ENCODE peak calls at places on chromosomes 4 and X, in five cellular contexts. One of them, this sample, is unnamed.

GRCh38 chrX:18677140-18677834 is 5.4 kb upstream of the RS1 start:
- DNase-seq in tibial artery: no peak
- DNase-seq in GM23248: no peak
- DNase-seq in ovary: no peak
- DNase-seq in A549: no peak
- DNase-seq in this sample: no peak

GRCh38 chrX:124208675-124209074 is 123.8 kb upstream of the TEX13D start:
- DNase-seq in tibial artery: no peak
- DNase-seq in GM23248: no peak
- DNase-seq in ovary: no peak
- DNase-seq in A549: no peak
- DNase-seq in this sample: no peak

GRCh38 chrX:49053223-49054072 is 5.4 kb upstream of the CCDC120 start:
- DNase-seq in tibial artery: no peak
- DNase-seq in GM23248: peak; percentile 63
- DNase-seq in ovary: peak; percentile 72
- DNase-seq in A549: peak; percentile 71
- DNase-seq in this sample: no peak

GRCh38 chr4:128721896-128722295 is 87.6 kb upstream of the JADE1 start:
- DNase-seq in tibial artery: no peak
- DNase-seq in GM23248: no peak
- DNase-seq in ovary: no peak
- DNase-seq in A549: no peak
- DNase-seq in this sample: no peak

GRCh38 chrX:45767021-45767491 is 566.4 kb upstream of the DIPK2B start:
- DNase-seq in tibial artery: no peak
- DNase-seq in GM23248: peak; percentile 64
- DNase-seq in ovary: no peak
- DNase-seq in A549: peak; percentile 30
- DNase-seq in this sample: no peak

GRCh38 chrX:119194631-119195030 is 41.5 kb upstream of the PGRMC1 start:
- DNase-seq in tibial artery: no peak
- DNase-seq in GM23248: peak; percentile 54
- DNase-seq in ovary: no peak
- DNase-seq in A549: peak; percentile 30
- DNase-seq in this sample: no peak

GRCh38 chrX:134543201-134543797 is 83.3 kb downstream of the HPRT1 start:
- DNase-seq in tibial artery: no peak
- DNase-seq in GM23248: no peak
- DNase-seq in ovary: no peak
- DNase-seq in A549: no peak
- DNase-seq in this sample: no peak

GRCh38 chr4:60619531-60620305 is 580.4 kb upstream of the ADGRL3 start:
- DNase-seq in tibial artery: no peak
- DNase-seq in GM23248: no peak
- DNase-seq in ovary: no peak
- DNase-seq in A549: no peak
- DNase-seq in this sample: no peak

GRCh38 chr4:15331930-15332329 is 95.9 kb upstream of the C1QTNF7 start:
- DNase-seq in tibial artery: no peak
- DNase-seq in GM23248: no peak
- DNase-seq in ovary: no peak
- DNase-seq in A549: no peak
- DNase-seq in this sample: no peak

GRCh38 chr4:96193061-96193460 is 353.2 kb downstream of the PDHA2 start:
- DNase-seq in tibial artery: no peak
- DNase-seq in GM23248: no peak
- DNase-seq in ovary: no peak
- DNase-seq in A549: no peak
- DNase-seq in this sample: no peak

GRCh38 chr4:19381068-19381467 is 870.6 kb upstream of the SLIT2 start:
- DNase-seq in tibial artery: no peak
- DNase-seq in GM23248: peak; percentile 80
- DNase-seq in ovary: no peak
- DNase-seq in A549: no peak
- DNase-seq in this sample: no peak

GRCh38 chr4:18840499-18840898 is 818.9 kb upstream of the LCORL start:
- DNase-seq in tibial artery: no peak
- DNase-seq in GM23248: no peak
- DNase-seq in ovary: no peak
- DNase-seq in A549: no peak
- DNase-seq in this sample: no peak

GRCh38 chr4:154189346-154189745 is 302.3 kb downstream of the DCHS2 start:
- DNase-seq in tibial artery: no peak
- DNase-seq in GM23248: peak; percentile 83
- DNase-seq in ovary: no peak
- DNase-seq in A549: no peak
- DNase-seq in this sample: no peak

GRCh38 chrX:111376897-111377601 is 34.9 kb downstream of the DCX start:
- DNase-seq in tibial artery: no peak
- DNase-seq in GM23248: no peak
- DNase-seq in ovary: no peak
- DNase-seq in A549: no peak
- DNase-seq in this sample: no peak

GRCh38 chr4:155900402-155900801 is 3.1 kb upstream of the TDO2 start:
- DNase-seq in tibial artery: no peak
- DNase-seq in GM23248: peak; percentile 12
- DNase-seq in ovary: no peak
- DNase-seq in A549: peak; percentile 31
- DNase-seq in this sample: no peak

GRCh38 chr4:5921981-5922380 is 29.1 kb upstream of the CRMP1 start:
- DNase-seq in tibial artery: no peak
- DNase-seq in GM23248: no peak
- DNase-seq in ovary: no peak
- DNase-seq in A549: no peak
- DNase-seq in this sample: no peak

GRCh38 chrX:15436220-15436619 is 52.0 kb upstream of the VEGFD start:
- DNase-seq in tibial artery: no peak
- DNase-seq in GM23248: peak; percentile 42
- DNase-seq in ovary: no peak
- DNase-seq in A549: no peak
- DNase-seq in this sample: no peak

GRCh38 chr4:19177616-19178015 is 1074.1 kb upstream of the SLIT2 start:
- DNase-seq in tibial artery: no peak
- DNase-seq in GM23248: no peak
- DNase-seq in ovary: no peak
- DNase-seq in A549: no peak
- DNase-seq in this sample: no peak

GRCh38 chr4:7771056-7771455 is 168.6 kb downstream of the AFAP1 start:
- DNase-seq in tibial artery: no peak
- DNase-seq in GM23248: no peak
- DNase-seq in ovary: no peak
- DNase-seq in A549: no peak
- DNase-seq in this sample: no peak

GRCh38 chr4:54683616-54684346 is 26.0 kb downstream of the KIT start:
- DNase-seq in tibial artery: no peak
- DNase-seq in GM23248: peak; percentile 61
- DNase-seq in ovary: no peak
- DNase-seq in A549: peak; percentile 20
- DNase-seq in this sample: no peak

GRCh38 chr4:25930722-25931354 is 16.8 kb downstream of the SMIM20 start:
- DNase-seq in tibial artery: no peak
- DNase-seq in GM23248: no peak
- DNase-seq in ovary: no peak
- DNase-seq in A549: no peak
- DNase-seq in this sample: no peak

GRCh38 chrX:24178441-24178840 is 28.9 kb downstream of the ZFX start:
- DNase-seq in tibial artery: no peak
- DNase-seq in GM23248: no peak
- DNase-seq in ovary: no peak
- DNase-seq in A549: no peak
- DNase-seq in this sample: no peak

GRCh38 chr4:83894831-83895230 is 358.9 kb downstream of the GPAT3 start:
- DNase-seq in tibial artery: no peak
- DNase-seq in GM23248: no peak
- DNase-seq in ovary: no peak
- DNase-seq in A549: no peak
- DNase-seq in this sample: no peak

GRCh38 chr4:182192511-182193181 is 50.6 kb upstream of the TENM3 start:
- DNase-seq in tibial artery: no peak
- DNase-seq in GM23248: no peak
- DNase-seq in ovary: no peak
- DNase-seq in A549: no peak
- DNase-seq in this sample: no peak

GRCh38 chr4:56874918-56875317 is 32.8 kb upstream of the REST start:
- DNase-seq in tibial artery: no peak
- DNase-seq in GM23248: no peak
- DNase-seq in ovary: no peak
- DNase-seq in A549: no peak
- DNase-seq in this sample: no peak

GRCh38 chr4:2786152-2786671 is 6.7 kb upstream of the SH3BP2 start:
- DNase-seq in tibial artery: peak; percentile 15
- DNase-seq in GM23248: no peak
- DNase-seq in ovary: no peak
- DNase-seq in A549: no peak
- DNase-seq in this sample: no peak

GRCh38 chrX:19174401-19175025 is 52.2 kb upstream of the ADGRG2 start:
- DNase-seq in tibial artery: peak; percentile 28
- DNase-seq in GM23248: peak; percentile 69
- DNase-seq in ovary: no peak
- DNase-seq in A549: peak; percentile 81
- DNase-seq in this sample: peak; percentile 66

GRCh38 chrX:63394872-63395271 is 43.7 kb upstream of the SPIN4 start:
- DNase-seq in tibial artery: no peak
- DNase-seq in GM23248: no peak
- DNase-seq in ovary: no peak
- DNase-seq in A549: no peak
- DNase-seq in this sample: no peak

GRCh38 chrX:7574325-7574724 is 268.6 kb upstream of the VCX start:
- DNase-seq in tibial artery: no peak
- DNase-seq in GM23248: peak; percentile 25
- DNase-seq in ovary: no peak
- DNase-seq in A549: no peak
- DNase-seq in this sample: no peak

GRCh38 chr4:93748943-93749342 is 79.6 kb upstream of the ATOH1 start:
- DNase-seq in tibial artery: no peak
- DNase-seq in GM23248: no peak
- DNase-seq in ovary: no peak
- DNase-seq in A549: no peak
- DNase-seq in this sample: no peak

GRCh38 chr4:38078590-38079381 is 118.6 kb downstream of the PTTG2 start:
- DNase-seq in tibial artery: no peak
- DNase-seq in GM23248: peak; percentile 88
- DNase-seq in ovary: no peak
- DNase-seq in A549: peak; percentile 13
- DNase-seq in this sample: no peak
- H3K27ac ChIP-seq in tibial artery: peak overlapping the region; percentile 66
- H3K27ac ChIP-seq in GM23248: peak overlapping the region; percentile 75
- H3K27ac ChIP-seq in ovary: no peak overlapping the region
- H3K27ac ChIP-seq in A549: peak overlapping the region; percentile 74
- H3K27ac ChIP-seq in this sample: peak overlapping the region; percentile 40

GRCh38 chrX:115972717-115973116 is 197.8 kb upstream of the AGTR2 start:
- DNase-seq in tibial artery: no peak
- DNase-seq in GM23248: peak; percentile 50
- DNase-seq in ovary: no peak
- DNase-seq in A549: no peak
- DNase-seq in this sample: no peak

GRCh38 chrX:115966920-115967319 is 203.6 kb upstream of the AGTR2 start:
- DNase-seq in tibial artery: no peak
- DNase-seq in GM23248: peak; percentile 45
- DNase-seq in ovary: no peak
- DNase-seq in A549: no peak
- DNase-seq in this sample: no peak

GRCh38 chrX:115970718-115971117 is 199.8 kb upstream of the AGTR2 start:
- DNase-seq in tibial artery: no peak
- DNase-seq in GM23248: no peak
- DNase-seq in ovary: no peak
- DNase-seq in A549: no peak
- DNase-seq in this sample: no peak

DNA sequence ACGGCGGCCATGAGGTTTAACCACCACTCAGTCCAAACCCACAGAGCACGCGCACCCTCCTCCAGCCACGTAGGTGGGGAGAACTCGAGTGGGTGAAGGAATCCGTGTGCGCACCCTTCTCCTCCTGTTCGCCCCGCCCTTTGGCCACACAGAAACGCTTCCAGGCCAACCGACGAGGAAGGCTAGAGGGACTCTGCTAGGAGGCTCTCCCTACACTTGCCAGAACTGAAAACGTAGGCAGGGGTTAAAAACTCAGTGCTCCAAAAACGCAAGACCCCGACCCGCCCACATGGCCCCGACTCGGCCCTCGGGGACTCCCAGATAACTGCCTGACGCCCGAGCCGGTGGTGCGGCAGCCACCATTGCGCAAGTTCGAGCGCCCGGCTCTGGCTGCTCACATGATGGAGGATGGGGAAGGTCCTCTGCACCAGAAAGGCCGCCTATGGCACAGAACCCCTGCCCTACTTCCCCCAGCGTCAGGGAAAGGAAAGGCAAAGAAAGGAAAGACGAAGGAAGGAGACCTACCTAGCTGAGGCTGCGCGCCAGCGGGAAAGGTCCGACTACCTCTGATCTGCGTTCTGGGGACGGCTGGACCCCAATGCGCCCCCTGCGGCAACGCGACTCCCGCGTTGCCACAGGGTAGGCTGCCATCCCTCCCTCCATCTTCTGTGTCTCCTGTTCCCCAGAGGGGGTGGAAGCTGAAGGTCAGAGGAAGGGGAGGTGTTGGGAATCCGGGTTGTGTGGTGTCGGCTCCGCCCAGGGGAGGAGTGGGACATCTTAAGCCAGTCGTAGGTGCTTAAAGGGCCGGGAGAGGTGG is 201.9 kb upstream of the AGTR2 start:
- DNase-seq in tibial artery: no peak
- DNase-seq in GM23248: peak; percentile 64
- DNase-seq in ovary: peak; percentile 21
- DNase-seq in A549: peak; percentile 83
- DNase-seq in this sample: peak; percentile 66
- H3K4me3 ChIP-seq in tibial artery: peak overlapping the region; percentile 54
- H3K4me3 ChIP-seq in GM23248: peak overlapping the region; percentile 89
- H3K4me3 ChIP-seq in ovary: peak overlapping the region; percentile 48
- H3K4me3 ChIP-seq in A549: peak overlapping the region; percentile 92
- H3K4me3 ChIP-seq in this sample: peak overlapping the region; percentile 53

GRCh38 chr4:8938137-8938536 is 66.5 kb upstream of the HMX1 start:
- DNase-seq in tibial artery: no peak
- DNase-seq in GM23248: no peak
- DNase-seq in ovary: no peak
- DNase-seq in A549: no peak
- DNase-seq in this sample: no peak
- H3K9me3 ChIP-seq in tibial artery: no peaks in the 10 kb centered on the region
- H3K9me3 ChIP-seq in GM23248: no peaks in the 10 kb centered on the region
- H3K9me3 ChIP-seq in ovary: no peaks in the 10 kb centered on the region
- H3K9me3 ChIP-seq in A549: no peaks in the 10 kb centered on the region
- H3K9me3 ChIP-seq in this sample: no peaks in the 10 kb centered on the region

DNA sequence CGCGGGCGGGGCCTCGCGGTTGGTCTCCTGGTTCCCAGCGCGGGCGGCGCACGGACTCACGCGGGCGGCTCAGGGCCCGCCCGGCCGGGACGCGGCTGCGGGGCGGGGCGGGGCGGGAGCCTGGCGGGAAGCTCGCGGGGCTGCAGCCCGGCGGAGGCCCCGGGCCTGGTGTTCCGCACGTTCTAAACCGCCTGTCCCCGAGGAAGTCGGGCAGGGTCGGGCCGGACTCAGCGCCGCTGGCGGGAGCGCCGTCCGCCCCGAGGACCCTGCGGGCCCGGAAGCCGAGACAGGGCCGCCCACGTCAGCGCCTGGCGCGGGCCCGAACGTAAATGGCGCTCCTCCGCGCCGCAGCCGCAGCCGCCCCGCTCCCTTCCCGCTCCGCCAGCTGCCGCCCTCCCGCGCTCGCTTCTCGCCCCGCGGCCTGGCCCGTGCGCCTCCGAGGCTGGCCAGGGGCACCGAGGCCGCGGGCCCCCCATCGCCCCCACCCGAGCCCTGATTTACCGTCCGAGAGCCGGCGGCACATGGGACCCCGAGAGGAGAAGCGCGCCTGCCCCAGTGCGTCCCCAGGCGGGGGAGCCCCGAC is 309 bp upstream of the CTBP1 start:
- DNase-seq in tibial artery: peak; percentile 80
- DNase-seq in GM23248: peak; percentile 97
- DNase-seq in ovary: peak; percentile 84
- DNase-seq in A549: peak; percentile 88
- DNase-seq in this sample: peak; percentile 77
- H3K27ac ChIP-seq in tibial artery: peak overlapping the region; percentile 96
- H3K27ac ChIP-seq in GM23248: peak overlapping the region; percentile 86
- H3K27ac ChIP-seq in ovary: peak overlapping the region; percentile 76
- H3K27ac ChIP-seq in A549: peak overlapping the region; percentile 100
- H3K27ac ChIP-seq in this sample: peak overlapping the region; percentile 95